ENCODE peak calls at places on chromosomes 7 and 10, in four cellular contexts. One of them, this sample, is unnamed.

GRCh38 chr7:68461430-68461829 is 1136.8 kb upstream of the AUTS2 start:
- DNase-seq in HepG2: no peak
- DNase-seq in GM12878: no peak
- DNase-seq in K562: no peak
- DNase-seq in this sample: no peak

GRCh38 chr7:77306231-77307067 is 106.8 kb upstream of the FGL2 start:
- DNase-seq in HepG2: peak
- DNase-seq in GM12878: no peak
- DNase-seq in K562: no peak
- DNase-seq in this sample: no peak

GRCh38 chr10:811781-812180 is 119.7 kb downstream of the LARP4B start:
- DNase-seq in HepG2: no peak
- DNase-seq in GM12878: no peak
- DNase-seq in K562: no peak
- DNase-seq in this sample: no peak

GRCh38 chr10:62386401-62387320 is 12.5 kb downstream of the ZNF365 start:
- DNase-seq in HepG2: no peak
- DNase-seq in GM12878: no peak
- DNase-seq in K562: no peak
- DNase-seq in this sample: no peak

GRCh38 chr7:148838905-148839304 is 45.2 kb downstream of the EZH2 start:
- DNase-seq in HepG2: no peak
- DNase-seq in GM12878: no peak
- DNase-seq in K562: no peak
- DNase-seq in this sample: no peak

GRCh38 chr7:6262206-6262605 is 10.2 kb downstream of the CYTH3 start:
- DNase-seq in HepG2: no peak
- DNase-seq in GM12878: no peak
- DNase-seq in K562: no peak
- DNase-seq in this sample: no peak

GRCh38 chr7:137086896-137087295 is 218.4 kb downstream of the CHRM2 start:
- DNase-seq in HepG2: no peak
- DNase-seq in GM12878: no peak
- DNase-seq in K562: no peak
- DNase-seq in this sample: no peak

GRCh38 chr10:125035136-125035535 is 93.2 kb downstream of the ZRANB1 start:
- DNase-seq in HepG2: peak
- DNase-seq in GM12878: no peak
- DNase-seq in K562: no peak
- DNase-seq in this sample: no peak

GRCh38 chr10:74932648-74933047 is 106.2 kb downstream of the KAT6B start:
- DNase-seq in HepG2: no peak
- DNase-seq in GM12878: no peak
- DNase-seq in K562: no peak
- DNase-seq in this sample: no peak

GRCh38 chr10:94213980-94214379 is 148.8 kb downstream of the NOC3L start:
- DNase-seq in HepG2: no peak
- DNase-seq in GM12878: no peak
- DNase-seq in K562: no peak
- DNase-seq in this sample: no peak

GRCh38 chr7:39700932-39701331 is 77.6 kb downstream of the RALA start:
- DNase-seq in HepG2: no peak
- DNase-seq in GM12878: no peak
- DNase-seq in K562: no peak
- DNase-seq in this sample: no peak

GRCh38 chr10:60878224-60878623 is 65.8 kb downstream of the RHOBTB1 start:
- DNase-seq in HepG2: no peak
- DNase-seq in GM12878: no peak
- DNase-seq in K562: no peak
- DNase-seq in this sample: no peak

DNA sequence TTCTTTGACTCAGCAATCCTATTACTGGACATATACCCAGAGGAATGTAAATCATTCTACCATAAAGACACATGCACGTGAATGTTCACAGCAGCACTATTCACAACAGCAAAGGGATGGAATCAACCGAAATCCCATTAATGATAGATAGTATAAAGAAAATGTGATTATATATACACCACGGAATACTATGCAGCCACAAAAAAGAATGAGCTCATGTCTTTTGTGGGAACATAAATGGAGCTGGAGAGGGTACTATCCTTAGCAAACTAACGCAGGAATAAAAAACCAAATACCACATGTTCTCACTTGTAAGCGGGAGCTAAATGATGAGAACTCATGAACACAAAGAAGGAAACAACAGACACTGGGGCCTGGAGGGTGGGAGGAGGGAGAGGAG is 201.9 kb downstream of the DNAJC1 start:
- DNase-seq in HepG2: no peak
- DNase-seq in GM12878: no peak
- DNase-seq in K562: no peak
- DNase-seq in this sample: no peak
- TF ChIP-seq CBX5 in HepG2: no peak
- TF ChIP-seq CBX5 in GM12878: no peak
- TF ChIP-seq CBX5 in K562: no peak
- TF ChIP-seq CBX5 in this sample: no peak

GRCh38 chr7:135770139-135770710 is 21.6 kb upstream of the FAM180A start:
- DNase-seq in HepG2: no peak
- DNase-seq in GM12878: no peak
- DNase-seq in K562: no peak
- DNase-seq in this sample: no peak
- TF ChIP-seq CTCF in HepG2: no peak
- TF ChIP-seq CTCF in GM12878: no peak
- TF ChIP-seq CTCF in K562: no peak
- TF ChIP-seq CTCF in this sample: no peak

DNA sequence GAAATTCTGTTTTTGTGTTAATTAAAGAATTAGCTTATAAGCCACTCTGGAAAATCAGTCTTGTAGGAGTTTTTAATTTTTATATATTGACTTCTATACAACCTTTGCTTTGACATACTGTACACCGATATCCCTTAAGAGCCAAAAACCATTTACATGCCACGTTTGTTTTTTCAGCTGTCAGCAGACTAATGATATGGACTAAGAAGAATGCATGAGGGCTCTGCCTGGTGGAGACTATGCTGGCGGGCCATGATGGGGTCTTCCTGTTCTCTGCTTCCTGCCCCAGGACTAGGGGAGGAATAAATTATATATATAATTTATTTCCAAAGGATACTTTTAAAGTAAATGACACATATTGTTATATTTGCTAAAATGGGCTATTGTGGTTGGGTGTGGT is 96.3 kb downstream of the CDK14 start:
- DNase-seq in HepG2: no peak
- DNase-seq in GM12878: no peak
- DNase-seq in K562: no peak
- DNase-seq in this sample: no peak
- TF ChIP-seq CBX5 in HepG2: no peak
- TF ChIP-seq CBX5 in GM12878: no peak
- TF ChIP-seq CBX5 in K562: no peak
- TF ChIP-seq CBX5 in this sample: no peak

GRCh38 chr10:58348571-58349033 is 13.8 kb downstream of the UBE2D1 start:
- DNase-seq in HepG2: peak
- DNase-seq in GM12878: no peak
- DNase-seq in K562: no peak
- DNase-seq in this sample: no peak
- TF ChIP-seq CTCF in HepG2: no peak
- TF ChIP-seq CTCF in GM12878: no peak
- TF ChIP-seq CTCF in K562: no peak
- TF ChIP-seq CTCF in this sample: no peak

GRCh38 chr7:133934262-133934973 is 192.7 kb upstream of the LRGUK start:
- DNase-seq in HepG2: no peak
- DNase-seq in GM12878: no peak
- DNase-seq in K562: no peak
- DNase-seq in this sample: no peak

GRCh38 chr7:133936074-133936473 is 191.1 kb upstream of the LRGUK start:
- DNase-seq in HepG2: no peak
- DNase-seq in GM12878: no peak
- DNase-seq in K562: no peak
- DNase-seq in this sample: no peak

GRCh38 chr7:133934974-133935330 is 192.2 kb upstream of the LRGUK start:
- DNase-seq in HepG2: no peak
- DNase-seq in GM12878: no peak
- DNase-seq in K562: no peak
- DNase-seq in this sample: no peak

GRCh38 chr7:133932591-133932990 is 194.5 kb upstream of the LRGUK start:
- DNase-seq in HepG2: no peak
- DNase-seq in GM12878: no peak
- DNase-seq in K562: no peak
- DNase-seq in this sample: no peak

DNA sequence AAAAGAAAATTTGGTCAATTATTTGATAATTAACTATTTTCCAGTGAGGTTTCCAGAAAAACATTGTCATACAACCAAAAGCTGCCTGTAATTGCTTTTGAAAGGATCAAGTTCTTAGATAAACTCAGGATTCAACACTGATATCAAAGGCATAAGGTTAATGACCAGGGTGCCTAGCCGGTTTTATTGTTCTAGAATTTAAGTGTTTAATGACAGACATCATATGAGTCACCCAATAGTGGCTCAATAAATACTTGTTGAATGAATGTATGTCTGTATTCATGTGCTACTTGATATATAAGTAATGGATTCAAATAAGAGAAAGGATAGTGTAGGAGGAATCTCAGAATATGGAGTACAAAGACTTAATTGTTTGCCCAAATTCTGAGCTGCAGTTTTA is 196.1 kb upstream of the LRGUK start:
- DNase-seq in HepG2: no peak
- DNase-seq in GM12878: no peak
- DNase-seq in K562: no peak
- DNase-seq in this sample: no peak
- TF ChIP-seq CBX5 in HepG2: no peak
- TF ChIP-seq CBX5 in GM12878: no peak
- TF ChIP-seq CBX5 in K562: no peak
- TF ChIP-seq CBX5 in this sample: no peak

This sample was measured in H1.